ENCODE peak calls at places on chromosome 4, in eight cellular contexts. One of them, this sample, is unnamed.

GRCh38 chr4:176492648-176493302 is 173.0 kb downstream of the SPCS3 start:
- DNase-seq in esophagus squamous epithelium: no peak
- DNase-seq in heart right ventricle: no peak
- DNase-seq in AG10803: no peak
- DNase-seq in A549: no peak
- DNase-seq in heart left ventricle: no peak
- DNase-seq in mammary epithelial cell: peak; percentile 53
- DNase-seq in left lung: no peak
- DNase-seq in this sample: no peak

GRCh38 chr4:109729155-109729562 is 711 bp downstream of the PLA2G12A start:
- DNase-seq in AG10803: no peak
- DNase-seq in mammary epithelial cell: peak; percentile 3
- DNase-seq in left lung: no peak
- DNase-seq in heart left ventricle: no peak
- DNase-seq in heart right ventricle: no peak
- DNase-seq in esophagus squamous epithelium: no peak
- DNase-seq in A549: peak; percentile 2
- DNase-seq in this sample: no peak

GRCh38 chr4:182644326-182645050 is 272.7 kb downstream of the DCTD start:
- DNase-seq in A549: no peak
- DNase-seq in esophagus squamous epithelium: no peak
- DNase-seq in heart left ventricle: no peak
- DNase-seq in left lung: no peak
- DNase-seq in heart right ventricle: no peak
- DNase-seq in mammary epithelial cell: peak; percentile 25
- DNase-seq in AG10803: peak; percentile 82
- DNase-seq in this sample: no peak

GRCh38 chr4:7103599-7104365 is 35.9 kb upstream of the GRPEL1 start:
- DNase-seq in esophagus squamous epithelium: no peak
- DNase-seq in heart right ventricle: peak; percentile 83
- DNase-seq in heart left ventricle: peak; percentile 78
- DNase-seq in AG10803: no peak
- DNase-seq in mammary epithelial cell: no peak
- DNase-seq in left lung: no peak
- DNase-seq in A549: peak; percentile 51
- DNase-seq in this sample: no peak

GRCh38 chr4:15684498-15684897 is 2.9 kb downstream of the FAM200B start:
- DNase-seq in A549: no peak
- DNase-seq in mammary epithelial cell: no peak
- DNase-seq in AG10803: no peak
- DNase-seq in esophagus squamous epithelium: no peak
- DNase-seq in left lung: no peak
- DNase-seq in heart left ventricle: no peak
- DNase-seq in heart right ventricle: no peak
- DNase-seq in this sample: no peak

GRCh38 chr4:17055788-17056187 is 157.3 kb upstream of the LDB2 start:
- DNase-seq in mammary epithelial cell: no peak
- DNase-seq in heart left ventricle: no peak
- DNase-seq in AG10803: peak; percentile 90
- DNase-seq in heart right ventricle: no peak
- DNase-seq in left lung: no peak
- DNase-seq in esophagus squamous epithelium: no peak
- DNase-seq in A549: no peak
- DNase-seq in this sample: peak; percentile 65

GRCh38 chr4:140150886-140151699 is 2.9 kb downstream of the MAML3 start:
- DNase-seq in mammary epithelial cell: peak; percentile 85
- DNase-seq in heart right ventricle: peak; percentile 89
- DNase-seq in A549: peak; percentile 95
- DNase-seq in left lung: peak; percentile 93
- DNase-seq in esophagus squamous epithelium: no peak
- DNase-seq in AG10803: peak; percentile 95
- DNase-seq in heart left ventricle: peak; percentile 95
- DNase-seq in this sample: peak; percentile 92

GRCh38 chr4:53587123-53587522 is 4.2 kb downstream of the LNX1 start:
- DNase-seq in esophagus squamous epithelium: no peak
- DNase-seq in A549: peak; percentile 22
- DNase-seq in mammary epithelial cell: no peak
- DNase-seq in heart left ventricle: no peak
- DNase-seq in left lung: no peak
- DNase-seq in heart right ventricle: no peak
- DNase-seq in AG10803: no peak
- DNase-seq in this sample: no peak

GRCh38 chr4:142406051-142406549 is 440.0 kb downstream of the INPP4B start:
- DNase-seq in AG10803: peak; percentile 54
- DNase-seq in esophagus squamous epithelium: no peak
- DNase-seq in left lung: no peak
- DNase-seq in mammary epithelial cell: peak; percentile 66
- DNase-seq in heart right ventricle: no peak
- DNase-seq in heart left ventricle: no peak
- DNase-seq in A549: peak; percentile 40
- DNase-seq in this sample: no peak

GRCh38 chr4:37623125-37623524 is 63.1 kb downstream of the RELL1 start:
- DNase-seq in mammary epithelial cell: no peak
- DNase-seq in A549: no peak
- DNase-seq in esophagus squamous epithelium: no peak
- DNase-seq in left lung: no peak
- DNase-seq in AG10803: peak; percentile 25
- DNase-seq in heart left ventricle: no peak
- DNase-seq in heart right ventricle: no peak
- DNase-seq in this sample: no peak

GRCh38 chr4:126441173-126441810 is 1126.5 kb downstream of the FAT4 start:
- DNase-seq in heart right ventricle: no peak
- DNase-seq in left lung: no peak
- DNase-seq in heart left ventricle: no peak
- DNase-seq in esophagus squamous epithelium: no peak
- DNase-seq in A549: no peak
- DNase-seq in mammary epithelial cell: no peak
- DNase-seq in AG10803: no peak
- DNase-seq in this sample: no peak

GRCh38 chr4:188214861-188215260 is 75.6 kb downstream of the TRIML1 start:
- DNase-seq in heart right ventricle: no peak
- DNase-seq in left lung: no peak
- DNase-seq in esophagus squamous epithelium: no peak
- DNase-seq in heart left ventricle: no peak
- DNase-seq in A549: peak; percentile 70
- DNase-seq in mammary epithelial cell: no peak
- DNase-seq in AG10803: no peak
- DNase-seq in this sample: no peak

GRCh38 chr4:138975225-138975624 is 40.4 kb upstream of the NOCT start:
- DNase-seq in A549: no peak
- DNase-seq in left lung: no peak
- DNase-seq in esophagus squamous epithelium: no peak
- DNase-seq in heart right ventricle: no peak
- DNase-seq in heart left ventricle: no peak
- DNase-seq in AG10803: no peak
- DNase-seq in mammary epithelial cell: no peak
- DNase-seq in this sample: no peak

GRCh38 chr4:24116107-24116506 is 226.3 kb upstream of the PPARGC1A start:
- DNase-seq in esophagus squamous epithelium: no peak
- DNase-seq in AG10803: no peak
- DNase-seq in left lung: no peak
- DNase-seq in A549: no peak
- DNase-seq in mammary epithelial cell: no peak
- DNase-seq in heart left ventricle: no peak
- DNase-seq in heart right ventricle: no peak
- DNase-seq in this sample: no peak

GRCh38 chr4:1837069-1837468 is 18.9 kb downstream of the LETM1 start:
- DNase-seq in left lung: no peak
- DNase-seq in AG10803: no peak
- DNase-seq in esophagus squamous epithelium: no peak
- DNase-seq in heart left ventricle: no peak
- DNase-seq in heart right ventricle: no peak
- DNase-seq in mammary epithelial cell: no peak
- DNase-seq in A549: no peak
- DNase-seq in this sample: no peak

GRCh38 chr4:55635282-55635681 is 816 bp downstream of the NMU start:
- DNase-seq in left lung: no peak
- DNase-seq in AG10803: no peak
- DNase-seq in A549: no peak
- DNase-seq in esophagus squamous epithelium: no peak
- DNase-seq in heart right ventricle: no peak
- DNase-seq in mammary epithelial cell: no peak
- DNase-seq in heart left ventricle: no peak
- DNase-seq in this sample: no peak

GRCh38 chr4:92847046-92847445 is 543.3 kb downstream of the GRID2 start:
- DNase-seq in mammary epithelial cell: no peak
- DNase-seq in AG10803: no peak
- DNase-seq in A549: no peak
- DNase-seq in heart left ventricle: no peak
- DNase-seq in esophagus squamous epithelium: no peak
- DNase-seq in left lung: no peak
- DNase-seq in heart right ventricle: no peak
- DNase-seq in this sample: no peak

GRCh38 chr4:67198757-67199156 is 346.5 kb downstream of the CENPC start:
- DNase-seq in mammary epithelial cell: peak; percentile 42
- DNase-seq in A549: peak; percentile 48
- DNase-seq in left lung: no peak
- DNase-seq in esophagus squamous epithelium: no peak
- DNase-seq in AG10803: no peak
- DNase-seq in heart right ventricle: no peak
- DNase-seq in heart left ventricle: no peak
- DNase-seq in this sample: no peak

GRCh38 chr4:106063009-106063408 is 167.7 kb downstream of the NPNT start:
- DNase-seq in A549: no peak
- DNase-seq in left lung: no peak
- DNase-seq in AG10803: peak; percentile 25
- DNase-seq in heart right ventricle: no peak
- DNase-seq in mammary epithelial cell: peak; percentile 4
- DNase-seq in esophagus squamous epithelium: no peak
- DNase-seq in heart left ventricle: no peak
- DNase-seq in this sample: no peak

GRCh38 chr4:106062452-106062875 is 167.2 kb downstream of the NPNT start:
- DNase-seq in left lung: no peak
- DNase-seq in heart right ventricle: no peak
- DNase-seq in esophagus squamous epithelium: no peak
- DNase-seq in A549: peak; percentile 19
- DNase-seq in AG10803: peak; percentile 59
- DNase-seq in mammary epithelial cell: peak; percentile 59
- DNase-seq in heart left ventricle: no peak
- DNase-seq in this sample: peak; percentile 23

GRCh38 chr4:106065018-106065417 is 169.7 kb downstream of the NPNT start:
- DNase-seq in A549: no peak
- DNase-seq in esophagus squamous epithelium: no peak
- DNase-seq in mammary epithelial cell: no peak
- DNase-seq in heart left ventricle: no peak
- DNase-seq in AG10803: no peak
- DNase-seq in heart right ventricle: no peak
- DNase-seq in left lung: no peak
- DNase-seq in this sample: no peak
- TF ChIP-seq CTCF in A549: no peak
- TF ChIP-seq CTCF in esophagus squamous epithelium: no peak
- TF ChIP-seq CTCF in mammary epithelial cell: no peak
- TF ChIP-seq CTCF in heart left ventricle: no peak
- TF ChIP-seq CTCF in AG10803: peak; percentile 9
- TF ChIP-seq CTCF in heart right ventricle: no peak
- TF ChIP-seq CTCF in left lung: no peak
- TF ChIP-seq CTCF in this sample: no peak

DNA sequence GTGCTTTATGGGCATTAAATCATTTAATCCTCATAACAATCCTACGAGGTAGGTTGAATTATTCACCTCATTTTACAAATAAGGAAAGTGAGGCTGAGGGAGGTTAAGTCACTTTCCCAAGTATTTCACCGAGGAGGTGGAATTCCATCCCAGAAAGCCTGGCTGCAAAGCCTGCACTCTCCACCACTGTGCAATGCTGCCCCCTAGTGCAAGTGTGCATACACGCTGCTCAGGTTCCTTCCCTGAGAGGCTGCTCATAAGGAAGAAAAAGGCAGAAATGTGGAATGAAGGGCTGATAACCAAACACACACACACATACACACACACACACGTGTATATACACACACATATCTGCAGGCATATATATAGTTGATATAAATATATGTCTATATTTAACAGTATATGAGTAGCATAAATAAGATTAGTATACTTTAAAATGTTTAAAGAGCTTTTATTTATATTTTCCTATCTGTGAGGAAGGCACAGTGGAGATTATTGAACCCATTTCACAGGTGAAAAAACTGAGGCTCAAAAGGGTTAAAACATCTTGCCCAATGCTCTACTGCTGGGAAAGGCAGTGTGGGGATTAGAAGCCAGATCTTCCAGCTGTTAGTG is 714.5 kb upstream of the TENM3 start:
- DNase-seq in heart left ventricle: peak; percentile 38
- DNase-seq in AG10803: peak; percentile 66
- DNase-seq in A549: peak; percentile 55
- DNase-seq in heart right ventricle: peak; percentile 49
- DNase-seq in esophagus squamous epithelium: no peak
- DNase-seq in mammary epithelial cell: peak; percentile 43
- DNase-seq in left lung: no peak
- DNase-seq in this sample: peak; percentile 14
- TF ChIP-seq CTCF in heart left ventricle: peak; percentile 74
- TF ChIP-seq CTCF in AG10803: peak; percentile 97
- TF ChIP-seq CTCF in A549: peak; percentile 64
- TF ChIP-seq CTCF in heart right ventricle: peak; percentile 84
- TF ChIP-seq CTCF in esophagus squamous epithelium: peak; percentile 73
- TF ChIP-seq CTCF in mammary epithelial cell: peak; percentile 95
- TF ChIP-seq CTCF in left lung: peak; percentile 72
- TF ChIP-seq CTCF in this sample: peak; percentile 84

GRCh38 chr4:153216546-153216945 is 12.3 kb downstream of the TRIM2 start:
- DNase-seq in heart right ventricle: no peak
- DNase-seq in mammary epithelial cell: no peak
- DNase-seq in esophagus squamous epithelium: no peak
- DNase-seq in A549: no peak
- DNase-seq in left lung: no peak
- DNase-seq in heart left ventricle: no peak
- DNase-seq in AG10803: no peak
- DNase-seq in this sample: no peak

GRCh38 chr4:153209410-153209809 is 5.2 kb downstream of the TRIM2 start:
- DNase-seq in heart right ventricle: no peak
- DNase-seq in A549: no peak
- DNase-seq in heart left ventricle: no peak
- DNase-seq in mammary epithelial cell: no peak
- DNase-seq in left lung: no peak
- DNase-seq in AG10803: no peak
- DNase-seq in esophagus squamous epithelium: no peak
- DNase-seq in this sample: no peak

GRCh38 chr4:153212755-153213154 is 8.5 kb downstream of the TRIM2 start:
- DNase-seq in heart right ventricle: no peak
- DNase-seq in AG10803: no peak
- DNase-seq in heart left ventricle: no peak
- DNase-seq in left lung: no peak
- DNase-seq in esophagus squamous epithelium: no peak
- DNase-seq in A549: no peak
- DNase-seq in mammary epithelial cell: peak; percentile 60
- DNase-seq in this sample: no peak

GRCh38 chr4:153215976-153216375 is 11.7 kb downstream of the TRIM2 start:
- DNase-seq in left lung: no peak
- DNase-seq in A549: no peak
- DNase-seq in heart right ventricle: no peak
- DNase-seq in esophagus squamous epithelium: no peak
- DNase-seq in heart left ventricle: no peak
- DNase-seq in mammary epithelial cell: no peak
- DNase-seq in AG10803: no peak
- DNase-seq in this sample: no peak

GRCh38 chr4:153211986-153212720 is 7.9 kb downstream of the TRIM2 start:
- DNase-seq in heart left ventricle: no peak
- DNase-seq in left lung: no peak
- DNase-seq in heart right ventricle: no peak
- DNase-seq in mammary epithelial cell: peak; percentile 46
- DNase-seq in esophagus squamous epithelium: no peak
- DNase-seq in AG10803: peak; percentile 86
- DNase-seq in A549: no peak
- DNase-seq in this sample: no peak
- TF ChIP-seq CTCF in heart left ventricle: no peak
- TF ChIP-seq CTCF in left lung: no peak
- TF ChIP-seq CTCF in heart right ventricle: no peak
- TF ChIP-seq CTCF in mammary epithelial cell: no peak
- TF ChIP-seq CTCF in esophagus squamous epithelium: no peak
- TF ChIP-seq CTCF in AG10803: no peak
- TF ChIP-seq CTCF in A549: no peak
- TF ChIP-seq CTCF in this sample: no peak

GRCh38 chr4:8855781-8856245 is 15.8 kb downstream of the HMX1 start:
- DNase-seq in AG10803: no peak
- DNase-seq in esophagus squamous epithelium: no peak
- DNase-seq in heart right ventricle: no peak
- DNase-seq in left lung: no peak
- DNase-seq in heart left ventricle: no peak
- DNase-seq in mammary epithelial cell: no peak
- DNase-seq in A549: no peak
- DNase-seq in this sample: no peak
- TF ChIP-seq CTCF in AG10803: no peak
- TF ChIP-seq CTCF in esophagus squamous epithelium: no peak
- TF ChIP-seq CTCF in heart right ventricle: no peak
- TF ChIP-seq CTCF in left lung: no peak
- TF ChIP-seq CTCF in heart left ventricle: no peak
- TF ChIP-seq CTCF in mammary epithelial cell: no peak
- TF ChIP-seq CTCF in A549: no peak
- TF ChIP-seq CTCF in this sample: no peak